ENCODE peak calls at places on chromosomes 13 and 19, in seven cellular contexts. J is psoas muscle; T is upper lobe of right lung; M is aorta; G is CD4-positive, alpha-beta T cell; W is colonic mucosa; Y is GM23338. K is an unnamed sample.

GRCh38 chr19:45059258-45059965 is 16.9 kb downstream of the ZNF296 start:
- DNase-seq in J (peak; percentile 80), T (peak; percentile 77), M (no peak), G (peak; percentile 76), W (peak; percentile 89), Y (peak; percentile 96), K (peak; percentile 60)

GRCh38 chr13:63085851-63086250 is 1670.2 kb upstream of the PCDH20 start:
- DNase-seq in J (no peak), T (no peak), M (no peak), G (no peak), W (no peak), Y (peak; percentile 3), K (no peak)

GRCh38 chr19:3178973-3179738 is 587 bp downstream of the S1PR4 start:
- DNase-seq in J (no peak), T (peak; percentile 72), M (peak; percentile 73), G (no peak), W (no peak), Y (no peak), K (no peak)

GRCh38 chr19:3986260-3987041 is 1.2 kb upstream of the EEF2 start:
- DNase-seq in J (no peak), T (no peak), M (no peak), G (peak; percentile 45), W (peak; percentile 77), Y (peak; percentile 91), K (no peak)

GRCh38 chr13:76703621-76704020 is 182.6 kb downstream of the KCTD12 start:
- DNase-seq in J (no peak), T (no peak), M (no peak), G (no peak), W (no peak), Y (no peak), K (no peak)

GRCh38 chr13:83211301-83211700 is 671.0 kb downstream of the SLITRK1 start:
- DNase-seq in J (no peak), T (no peak), M (no peak), G (no peak), W (no peak), Y (no peak), K (no peak)

GRCh38 chr13:42591602-42592001 is 17.6 kb downstream of the TNFSF11 start:
- DNase-seq in J (no peak), T (no peak), M (no peak), G (no peak), W (no peak), Y (no peak), K (no peak)

GRCh38 chr13:83498486-83499190 is 383.6 kb downstream of the SLITRK1 start:
- DNase-seq in J (no peak), T (no peak), M (no peak), G (no peak), W (no peak), Y (no peak), K (no peak)

GRCh38 chr19:5038631-5039271 is 69.8 kb downstream of the KDM4B start:
- DNase-seq in J (no peak), T (no peak), M (no peak), G (no peak), W (no peak), Y (peak; percentile 74), K (peak; percentile 4)

GRCh38 chr19:5075603-5076002 is 106.7 kb downstream of the KDM4B start:
- DNase-seq in J (no peak), T (no peak), M (no peak), G (no peak), W (no peak), Y (no peak), K (no peak)

GRCh38 chr19:46466536-46467199 is 4.7 kb downstream of the PNMA8A start:
- DNase-seq in J (peak; percentile 75), T (peak; percentile 26), M (peak; percentile 90), G (no peak), W (no peak), Y (no peak), K (no peak)

GRCh38 chr19:22634450-22634827 is 315 bp downstream of the ZNF492 start:
- DNase-seq in J (no peak), T (no peak), M (no peak), G (no peak), W (no peak), Y (no peak), K (no peak)

GRCh38 chr19:29965529-29965928 is 23.5 kb downstream of the URI1 start:
- DNase-seq in J (no peak), T (no peak), M (no peak), G (no peak), W (no peak), Y (no peak), K (no peak)

GRCh38 chr13:40315416-40316064 is 350.9 kb downstream of the FOXO1 start:
- DNase-seq in J (no peak), T (no peak), M (no peak), G (peak; percentile 48), W (no peak), Y (no peak), K (no peak)

GRCh38 chr19:36488816-36489138 is 584 bp downstream of the ZNF566 start:
- DNase-seq in J (no peak), T (no peak), M (no peak), G (no peak), W (no peak), Y (no peak), K (no peak)

GRCh38 chr19:52492991-52493470 is 34.4 kb upstream of the ZNF808 start:
- DNase-seq in J (no peak), T (no peak), M (no peak), G (no peak), W (no peak), Y (peak; percentile 84), K (no peak)

GRCh38 chr13:44756411-44756810 is 180.3 kb upstream of the TSC22D1 start:
- DNase-seq in J (no peak), T (no peak), M (no peak), G (no peak), W (no peak), Y (no peak), K (no peak)

GRCh38 chr19:34712606-34713261 is 21.3 kb upstream of the ZNF181 start:
- DNase-seq in J (no peak), T (no peak), M (no peak), G (peak; percentile 8), W (peak; percentile 69), Y (peak; percentile 93), K (peak; percentile 12)

GRCh38 chr13:41467546-41467945 is 10.2 kb downstream of the RGCC start:
- DNase-seq in J (no peak), T (no peak), M (no peak), G (no peak), W (no peak), Y (peak; percentile 22), K (no peak)
- H3K27ac ChIP-seq in J (no peak overlapping the region), T (peak overlapping the region; percentile 69), M (peak overlapping the region; percentile 63), G (peak overlapping the region; percentile 42), W (no peak overlapping the region), Y (no peak overlapping the region), K (peak overlapping the region; percentile 2)

DNA sequence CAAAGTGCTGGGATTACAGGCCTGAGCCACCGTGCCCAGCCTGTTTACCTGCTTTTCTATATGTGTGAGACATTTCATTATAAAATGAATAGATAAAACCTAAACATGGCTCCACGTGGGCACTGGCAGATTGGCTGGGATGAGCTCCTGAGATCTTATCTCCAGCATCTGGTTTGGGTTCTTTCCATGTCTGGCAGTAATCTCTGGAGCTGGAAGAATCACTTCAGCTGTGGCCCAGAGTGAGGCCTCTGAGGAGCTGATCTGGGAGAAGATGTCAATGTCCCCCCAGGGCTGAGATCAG is 5.5 kb upstream of the SULT2A1 start:
- DNase-seq in J (no peak), T (no peak), M (no peak), G (no peak), W (no peak), Y (no peak), K (no peak)
- H3K27ac ChIP-seq in J (no peak overlapping the region), T (peak overlapping the region; percentile 33), M (no peak overlapping the region), G (no peak overlapping the region), W (no peak overlapping the region), Y (no peak overlapping the region), K (no peak overlapping the region)

DNA sequence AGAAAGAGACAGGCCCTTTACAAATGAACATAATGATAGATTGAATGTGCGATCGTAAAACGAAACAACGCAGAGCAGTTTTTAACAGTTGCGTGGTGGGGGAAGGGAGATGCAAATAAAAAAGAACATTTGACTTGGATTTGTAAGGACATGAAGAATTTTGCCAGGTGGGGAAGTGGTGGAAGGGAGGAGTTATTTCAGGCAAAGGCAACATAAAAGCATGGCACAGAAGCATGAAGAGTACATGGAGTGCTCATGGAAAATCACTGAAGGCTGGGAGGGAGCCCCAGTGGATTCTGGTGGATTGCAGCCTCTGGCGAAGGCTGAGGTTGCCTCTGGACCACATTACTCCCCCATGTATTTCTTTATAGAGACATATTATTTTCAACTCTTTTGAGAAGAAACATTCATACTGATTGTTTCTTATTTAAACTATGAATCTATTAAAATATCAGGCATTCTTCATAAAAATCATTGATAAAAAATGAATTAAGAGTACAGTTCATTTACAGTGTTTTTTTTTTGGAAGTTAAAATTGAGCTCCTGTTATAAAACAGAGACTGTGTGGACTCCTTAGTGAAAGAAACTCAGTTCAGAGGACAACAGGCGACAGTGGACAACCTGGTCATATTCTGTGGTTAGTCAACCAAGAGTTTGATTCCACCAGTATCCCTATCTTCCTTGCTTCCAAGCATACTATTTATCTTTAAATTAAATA is 57.5 kb downstream of the STARD13 start:
- DNase-seq in J (no peak), T (no peak), M (no peak), G (no peak), W (no peak), Y (no peak), K (no peak)
- H3K27ac ChIP-seq in J (no peak overlapping the region), T (no peak overlapping the region), M (no peak overlapping the region), G (no peak overlapping the region), W (no peak overlapping the region), Y (peak overlapping the region; percentile 30), K (no peak overlapping the region)

GRCh38 chr19:18435185-18435841 is 2.6 kb downstream of the ISYNA1 start:
- DNase-seq in J (peak; percentile 56), T (no peak), M (no peak), G (no peak), W (no peak), Y (no peak), K (no peak)

GRCh38 chr19:18434411-18435184 is 3.3 kb downstream of the ISYNA1 start:
- DNase-seq in J (no peak), T (no peak), M (no peak), G (no peak), W (no peak), Y (peak; percentile 32), K (no peak)

GRCh38 chr19:18436651-18437478 is 1.1 kb downstream of the ISYNA1 start:
- DNase-seq in J (peak; percentile 83), T (peak; percentile 81), M (peak; percentile 92), G (peak; percentile 65), W (peak; percentile 89), Y (peak; percentile 96), K (peak; percentile 44)

GRCh38 chr19:18437481-18438330 is at the start of gene ISYNA1:
- DNase-seq in J (peak; percentile 76), T (peak; percentile 82), M (peak; percentile 87), G (peak; percentile 54), W (peak; percentile 61), Y (peak; percentile 79), K (no peak)

DNA sequence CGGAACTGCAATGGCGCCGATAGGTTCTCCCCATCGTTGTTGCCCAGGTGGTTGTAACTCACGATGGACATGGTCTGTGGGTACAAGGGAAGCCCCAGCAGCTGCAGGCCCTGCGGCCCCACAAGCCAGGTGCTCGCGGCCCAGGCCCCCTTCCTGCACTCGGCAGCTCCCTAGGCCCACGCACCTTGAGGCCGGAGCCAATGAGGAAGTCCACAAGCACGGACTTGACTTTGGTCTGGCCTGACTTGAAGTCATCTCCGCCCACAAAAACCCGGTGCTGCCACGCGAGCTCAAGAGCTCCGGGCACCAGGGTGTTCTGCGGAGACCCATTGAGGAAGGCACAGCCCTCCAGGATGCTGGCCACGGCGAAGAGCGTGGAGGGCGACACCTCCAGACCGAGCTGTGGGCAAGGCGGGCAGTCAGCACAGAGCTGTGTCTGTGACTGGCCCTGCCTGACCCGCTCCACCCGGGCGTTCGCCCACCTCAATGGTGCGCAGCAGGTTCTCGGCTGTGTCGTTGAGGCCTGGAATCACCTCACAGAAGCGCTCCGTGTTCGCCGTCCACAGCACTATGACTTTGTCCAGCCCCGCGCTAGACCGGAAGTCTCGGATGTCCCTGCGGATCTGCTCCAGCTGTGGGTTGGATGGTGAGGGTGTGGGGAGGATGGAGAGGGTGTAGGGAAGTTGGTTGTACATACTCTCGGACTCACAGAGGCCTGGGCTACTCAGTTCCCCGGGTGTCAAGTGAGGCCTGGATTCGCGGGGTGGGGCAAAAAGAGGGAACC is 1.9 kb downstream of the ISYNA1 start:
- DNase-seq in J (peak; percentile 56), T (no peak), M (no peak), G (no peak), W (no peak), Y (no peak), K (no peak)
- H3K27ac ChIP-seq in J (no peak overlapping the region), T (no peak overlapping the region), M (no peak overlapping the region), G (no peak overlapping the region), W (no peak overlapping the region), Y (no peak overlapping the region), K (no peak overlapping the region)